ENCODE peak calls at places on chromosomes 5 and 9, in nine cellular contexts. D is iris pigment epithelial cell; X is posterior vena cava; G is neuronal stem cell; Z is 8988T; K is effector memory CD4-positive, alpha-beta T cell; L is activated CD4-positive, alpha-beta T cell treated with anti-CD3 and anti-CD28 coated beads, Interleukin-2, amount 50 U/mL, for 1 hour; T is AG08396; C is A172. E is an unnamed sample.

GRCh38 chr9:14992516-14992915 is 82.3 kb upstream of the FREM1 start:
- DNase-seq in D (no peak), X (no peak), G (peak), Z (no peak), K (no peak), L (no peak), T (no peak), C (peak), E (no peak)

GRCh38 chr9:129669946-129670345 is 4.5 kb downstream of the PRRX2 start:
- DNase-seq in D (no peak), X (no peak), G (no peak), Z (no peak), K (no peak), L (no peak), T (no peak), C (no peak), E (no peak)

GRCh38 chr9:134100040-134100439 is 32.2 kb upstream of the BRD3 start:
- DNase-seq in D (no peak), X (no peak), G (no peak), Z (no peak), K (no peak), L (no peak), T (no peak), C (no peak), E (no peak)

GRCh38 chr5:154475613-154476342 is 2.2 kb downstream of the HAND1 start:
- DNase-seq in D (no peak), X (no peak), G (peak), Z (no peak), K (no peak), L (no peak), T (no peak), C (no peak), E (no peak)

GRCh38 chr5:67858470-67859096 is 357.0 kb upstream of the PIK3R1 start:
- DNase-seq in D (no peak), X (no peak), G (no peak), Z (no peak), K (no peak), L (no peak), T (no peak), C (no peak), E (no peak)

GRCh38 chr9:98365227-98365669 is 109.8 kb upstream of the TBC1D2 start:
- DNase-seq in D (peak), X (no peak), G (no peak), Z (no peak), K (no peak), L (no peak), T (no peak), C (peak), E (no peak)

GRCh38 chr5:137470111-137470920 is 28.8 kb downstream of the SPOCK1 start:
- DNase-seq in D (peak), X (peak), G (no peak), Z (no peak), K (no peak), L (no peak), T (peak), C (peak), E (peak)

GRCh38 chr5:81203729-81204128 is 29.4 kb upstream of the CKMT2 start:
- DNase-seq in D (no peak), X (no peak), G (no peak), Z (no peak), K (no peak), L (no peak), T (no peak), C (no peak), E (no peak)

GRCh38 chr5:103523319-103523718 is 39.3 kb downstream of the NUDT12 start:
- DNase-seq in D (no peak), X (no peak), G (no peak), Z (no peak), K (no peak), L (no peak), T (no peak), C (peak), E (no peak)

GRCh38 chr5:178356459-178356872 is 123.9 kb upstream of the PHYKPL start:
- DNase-seq in D (no peak), X (no peak), G (peak), Z (no peak), K (no peak), L (no peak), T (no peak), C (no peak), E (no peak)

GRCh38 chr5:171521219-171521633 is 101.8 kb downstream of the FGF18 start:
- DNase-seq in D (peak), X (peak), G (no peak), Z (peak), K (no peak), L (no peak), T (peak), C (peak), E (peak)

GRCh38 chr5:122101636-122102285 is 23.7 kb upstream of the LOX start:
- DNase-seq in D (peak), X (no peak), G (no peak), Z (no peak), K (no peak), L (no peak), T (no peak), C (peak), E (no peak)

GRCh38 chr5:82699737-82700136 is 377.5 kb downstream of the TMEM167A start:
- DNase-seq in D (no peak), X (no peak), G (no peak), Z (no peak), K (no peak), L (no peak), T (no peak), C (no peak), E (no peak)

GRCh38 chr5:171137768-171138540 is 171.1 kb upstream of the TLX3 start:
- DNase-seq in D (peak), X (no peak), G (no peak), Z (no peak), K (no peak), L (no peak), T (no peak), C (no peak), E (no peak)

GRCh38 chr5:3214838-3215374 is 380.7 kb upstream of the IRX1 start:
- DNase-seq in D (no peak), X (no peak), G (no peak), Z (no peak), K (no peak), L (no peak), T (no peak), C (no peak), E (no peak)

GRCh38 chr9:137426018-137426681 is 3.0 kb downstream of the NOXA1 start:
- DNase-seq in D (no peak), X (peak), G (no peak), Z (no peak), K (no peak), L (no peak), T (no peak), C (no peak), E (no peak)

GRCh38 chr5:65332591-65332990 is 149.1 kb downstream of the ADAMTS6 start:
- DNase-seq in D (no peak), X (no peak), G (no peak), Z (no peak), K (no peak), L (no peak), T (no peak), C (no peak), E (no peak)

GRCh38 chr9:109213300-109214121 is 46.5 kb upstream of the FRRS1L start:
- DNase-seq in D (peak), X (no peak), G (no peak), Z (no peak), K (no peak), L (no peak), T (no peak), C (no peak), E (no peak)

GRCh38 chr9:84315278-84315877 is 25.2 kb downstream of the SLC28A3 start:
- DNase-seq in D (peak), X (no peak), G (peak), Z (no peak), K (peak), L (peak), T (peak), C (peak), E (no peak)

GRCh38 chr9:137304383-137305059 is 2.5 kb upstream of the NRARP start:
- DNase-seq in D (peak), X (peak), G (no peak), Z (no peak), K (no peak), L (no peak), T (no peak), C (no peak), E (no peak)

GRCh38 chr9:134620751-134621557 is 20.6 kb upstream of the COL5A1 start:
- DNase-seq in D (no peak), X (peak), G (no peak), Z (no peak), K (no peak), L (no peak), T (no peak), C (peak), E (no peak)

GRCh38 chr9:123415593-123415930 is 59.6 kb downstream of the CRB2 start:
- DNase-seq in D (no peak), X (peak), G (no peak), Z (no peak), K (no peak), L (no peak), T (no peak), C (no peak), E (no peak)

GRCh38 chr5:138913773-138914172 is 38.6 kb upstream of the LRRTM2 start:
- DNase-seq in D (no peak), X (no peak), G (no peak), Z (no peak), K (no peak), L (no peak), T (no peak), C (no peak), E (no peak)

GRCh38 chr5:74693176-74693575 is 8.1 kb downstream of the HEXB start:
- DNase-seq in D (no peak), X (no peak), G (no peak), Z (no peak), K (no peak), L (no peak), T (no peak), C (no peak), E (no peak)

GRCh38 chr9:86768020-86768419 is 179.3 kb downstream of the GAS1 start:
- DNase-seq in D (no peak), X (no peak), G (no peak), Z (no peak), K (no peak), L (no peak), T (no peak), C (no peak), E (no peak)

GRCh38 chr9:96031366-96031824 is 155.9 kb downstream of the ERCC6L2 start:
- DNase-seq in D (no peak), X (peak), G (no peak), Z (no peak), K (no peak), L (no peak), T (no peak), C (no peak), E (no peak)

GRCh38 chr5:109656829-109657228 is 32.9 kb upstream of the MAN2A1 start:
- DNase-seq in D (peak), X (peak), G (no peak), Z (no peak), K (peak), L (peak), T (peak), C (peak), E (peak)

GRCh38 chr5:2330731-2331130 is 420.7 kb downstream of the IRX2 start:
- DNase-seq in D (no peak), X (no peak), G (no peak), Z (no peak), K (no peak), L (no peak), T (no peak), C (no peak), E (no peak)

GRCh38 chr5:143354025-143354424 is 49.5 kb downstream of the NR3C1 start:
- DNase-seq in D (peak), X (no peak), G (no peak), Z (no peak), K (no peak), L (no peak), T (no peak), C (no peak), E (no peak)

GRCh38 chr5:150751096-150751891 is 7.5 kb downstream of the DCTN4 start:
- DNase-seq in D (peak), X (no peak), G (no peak), Z (no peak), K (no peak), L (no peak), T (no peak), C (no peak), E (no peak)

GRCh38 chr9:92294297-92294676 is 790 bp upstream of the IARS1 start:
- DNase-seq in D (peak), X (no peak), G (no peak), Z (no peak), K (no peak), L (no peak), T (no peak), C (peak), E (no peak)

GRCh38 chr5:103119067-103119764 is 722 bp downstream of the GIN1 start:
- DNase-seq in D (no peak), X (no peak), G (peak), Z (no peak), K (no peak), L (no peak), T (no peak), C (peak), E (no peak)

GRCh38 chr5:96022971-96023370 is 61.3 kb upstream of the ELL2 start:
- DNase-seq in D (no peak), X (no peak), G (no peak), Z (no peak), K (no peak), L (no peak), T (no peak), C (no peak), E (no peak)

GRCh38 chr9:97958812-97959511 is 21.0 kb upstream of the HEMGN start:
- DNase-seq in D (peak), X (no peak), G (no peak), Z (no peak), K (no peak), L (no peak), T (peak), C (no peak), E (no peak)